ENCODE peak calls at places on chromosomes 5 and 9, in six cellular contexts. A is GM12892, L is K562, J is GM12878, Q is HepG2, H is H1. E is an unnamed sample.
A peak's percentile ranks its signal among the peaks of the same experiment; 100 is the strongest.

GRCh38 chr9:15306068-15306756 is 804 bp downstream of the TTC39B start:
- DNase-seq in A (no peak), L (no peak), J (no peak), Q (peak; percentile 59), H (peak; percentile 74), E (no peak)

GRCh38 chr9:75027187-75028107 is 646 bp downstream of the CARNMT1 start:
- DNase-seq in A (peak; percentile 41), L (peak; percentile 81), J (no peak), Q (peak; percentile 30), H (peak; percentile 79), E (peak; percentile 17)

GRCh38 chr5:142544946-142545652 is 140.8 kb downstream of the FGF1 start:
- DNase-seq in A (no peak), L (no peak), J (no peak), Q (no peak), H (no peak), E (no peak)

GRCh38 chr5:180813418-180813817 is 10.8 kb upstream of the MGAT1 start:
- DNase-seq in A (no peak), L (peak; percentile 54), J (no peak), Q (no peak), H (no peak), E (no peak)

GRCh38 chr9:129609486-129610192 is 11.3 kb downstream of the C9orf50 start:
- DNase-seq in A (peak; percentile 70), L (peak; percentile 55), J (no peak), Q (no peak), H (peak; percentile 71), E (peak; percentile 73)

GRCh38 chr5:158054388-158055092 is 195.6 kb upstream of the CLINT1 start:
- DNase-seq in A (no peak), L (no peak), J (no peak), Q (no peak), H (no peak), E (no peak)

GRCh38 chr5:75034137-75034739 is 18.1 kb downstream of the GCNT4 start:
- DNase-seq in A (no peak), L (no peak), J (no peak), Q (no peak), H (no peak), E (no peak)

GRCh38 chr9:93621922-93622321 is 45.5 kb downstream of the PHF2 start:
- DNase-seq in A (no peak), L (peak; percentile 10), J (no peak), Q (no peak), H (peak; percentile 30), E (no peak)

GRCh38 chr5:98968056-98968564 is 39.3 kb upstream of the CHD1 start:
- DNase-seq in A (no peak), L (no peak), J (no peak), Q (no peak), H (no peak), E (no peak)

GRCh38 chr9:91012933-91013841 is 211.6 kb downstream of the SYK start:
- DNase-seq in A (no peak), L (no peak), J (no peak), Q (no peak), H (no peak), E (no peak)

GRCh38 chr5:50712479-50712878 is 46.0 kb downstream of the PARP8 start:
- DNase-seq in A (no peak), L (no peak), J (no peak), Q (no peak), H (no peak), E (no peak)

GRCh38 chr9:35910613-35911488 is 1.6 kb downstream of the SPAAR start:
- DNase-seq in A (no peak), L (peak; percentile 44), J (no peak), Q (peak; percentile 58), H (peak; percentile 55), E (no peak)
- TF ChIP-seq POLR2A in A (no peak), L (no peak), J (no peak), Q (no peak), H (no peak), E (no peak)

GRCh38 chr9:95769909-95770433 is 105.5 kb upstream of the ERCC6L2 start:
- DNase-seq in A (no peak), L (no peak), J (no peak), Q (no peak), H (no peak), E (no peak)
- TF ChIP-seq TAF1 in A (no peak), L (no peak), J (no peak), Q (no peak), H (no peak), E (no peak)

GRCh38 chr5:111997308-111998159 is 240.5 kb upstream of the NREP start:
- DNase-seq in A (no peak), L (no peak), J (no peak), Q (no peak), H (no peak), E (no peak)
- TF ChIP-seq POLR2A in A (no peak), L (no peak), J (no peak), Q (no peak), H (no peak), E (no peak)

DNA sequence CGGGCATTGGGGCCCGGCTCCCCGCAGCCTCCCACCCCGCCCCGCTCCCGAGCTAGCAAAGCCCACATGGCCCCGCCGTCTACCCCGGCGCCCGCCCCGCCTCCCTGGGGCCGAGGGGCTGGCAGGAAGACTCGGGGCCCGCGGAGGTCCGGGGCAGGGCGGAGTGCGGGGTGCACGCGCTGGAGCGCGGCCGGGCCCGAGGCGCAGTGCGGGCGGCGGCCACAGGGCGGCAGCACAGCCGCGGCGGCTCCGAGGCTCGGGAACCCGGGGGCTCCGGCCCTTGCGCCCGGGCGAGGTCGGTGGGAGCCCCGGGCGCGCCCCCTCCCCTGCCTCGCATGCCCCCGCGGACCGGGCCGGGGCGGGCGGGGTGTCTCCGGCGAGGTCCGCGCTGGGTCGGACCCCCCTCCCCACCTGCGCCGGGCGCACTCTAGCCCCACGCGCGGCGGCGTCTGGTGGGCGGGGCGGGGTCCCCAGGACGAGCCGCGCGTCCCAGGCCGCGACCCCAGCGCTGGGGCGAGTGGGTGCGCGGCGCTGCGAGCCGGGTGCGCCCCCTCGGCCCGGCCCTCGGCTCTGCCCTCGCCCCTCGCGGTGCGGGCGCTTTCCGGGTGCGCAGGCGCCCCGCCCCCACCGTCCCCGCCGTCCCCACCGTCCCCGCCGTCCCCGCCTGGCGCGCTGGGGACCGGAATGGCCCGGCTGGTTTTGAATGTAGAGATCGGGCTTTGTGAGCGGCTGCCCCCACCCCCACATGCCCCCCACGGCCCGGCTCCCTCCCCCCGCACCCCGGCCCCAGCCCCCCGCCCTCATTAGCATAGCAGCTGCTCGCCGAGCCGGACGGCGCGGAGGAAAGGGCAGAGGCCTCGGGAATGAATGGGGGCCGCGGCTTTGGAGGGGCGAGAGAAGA is 6.5 kb downstream of the NRARP start:
- DNase-seq in A (peak; percentile 95), L (peak; percentile 75), J (no peak), Q (no peak), H (peak; percentile 90), E (peak; percentile 91)
- TF ChIP-seq TAF1 in A (no peak), L (peak; percentile 29), J (no peak), Q (no peak), H (no peak), E (no peak)

E was measured in GM12891.